ENCODE peak calls at places on chromosomes 2 and 18, in seven cellular contexts. V is cardiac fibroblast, T is transverse colon, C is GM13976, J is heart right ventricle, H is body of pancreas, Z is spleen. B is an unnamed sample.

GRCh38 chr18:74114206-74114605 is 33.4 kb downstream of the FBXO15 start:
- DNase-seq in V (no peak), T (no peak), C (no peak), J (no peak), H (no peak), Z (no peak), B (no peak)

GRCh38 chr2:25109822-25110221 is 58.6 kb downstream of the POMC start:
- DNase-seq in V (no peak), T (no peak), C (no peak), J (no peak), H (no peak), Z (no peak), B (no peak)

GRCh38 chr2:40371525-40372277 is 80.2 kb downstream of the SLC8A1 start:
- DNase-seq in V (peak), T (peak), C (no peak), J (peak), H (no peak), Z (no peak), B (no peak)

GRCh38 chr2:1193801-1194200 is 219.5 kb upstream of the TPO start:
- DNase-seq in V (no peak), T (no peak), C (no peak), J (no peak), H (no peak), Z (no peak), B (no peak)

GRCh38 chr2:109423556-109424359 is 190.0 kb downstream of the SEPTIN10 start:
- DNase-seq in V (no peak), T (peak), C (no peak), J (no peak), H (no peak), Z (peak), B (no peak)

GRCh38 chr2:105256431-105257047 is 15.0 kb downstream of the GPR45 start:
- DNase-seq in V (no peak), T (no peak), C (no peak), J (no peak), H (no peak), Z (no peak), B (no peak)

GRCh38 chr2:207847807-207848544 is 78.3 kb upstream of the FZD5 start:
- DNase-seq in V (peak), T (peak), C (no peak), J (peak), H (peak), Z (no peak), B (peak)

GRCh38 chr18:22283397-22283796 is 114.0 kb downstream of the GATA6 start:
- DNase-seq in V (no peak), T (no peak), C (no peak), J (no peak), H (no peak), Z (no peak), B (peak)

GRCh38 chr2:25618676-25619075 is 54.7 kb downstream of the DTNB start:
- DNase-seq in V (peak), T (no peak), C (no peak), J (no peak), H (peak), Z (no peak), B (peak)

GRCh38 chr2:221495766-221496165 is 76.3 kb downstream of the EPHA4 start:
- DNase-seq in V (no peak), T (no peak), C (no peak), J (no peak), H (no peak), Z (no peak), B (no peak)

GRCh38 chr2:85584857-85585780 is 888 bp downstream of the VAMP5 start:
- DNase-seq in V (peak), T (peak), C (peak), J (peak), H (peak), Z (no peak), B (peak)

GRCh38 chr2:14182227-14182946 is 450.1 kb upstream of the LRATD1 start:
- DNase-seq in V (no peak), T (no peak), C (no peak), J (no peak), H (no peak), Z (no peak), B (no peak)

GRCh38 chr2:3487931-3488554 is 31.3 kb downstream of the ADI1 start:
- DNase-seq in V (no peak), T (no peak), C (no peak), J (no peak), H (no peak), Z (peak), B (no peak)

GRCh38 chr2:152246686-152247336 is 71.2 kb upstream of the STAM2 start:
- DNase-seq in V (no peak), T (no peak), C (no peak), J (no peak), H (no peak), Z (no peak), B (no peak)

GRCh38 chr2:233329489-233330135 is 22.0 kb downstream of the SAG start:
- DNase-seq in V (peak), T (no peak), C (no peak), J (no peak), H (no peak), Z (no peak), B (peak)

GRCh38 chr2:38720613-38721241 is 30.4 kb downstream of the SRSF7 start:
- DNase-seq in V (peak), T (peak), C (no peak), J (peak), H (peak), Z (no peak), B (peak)

GRCh38 chr18:22556271-22556990 is 138.7 kb upstream of the CTAGE1 start:
- DNase-seq in V (peak), T (no peak), C (no peak), J (peak), H (peak), Z (no peak), B (no peak)

GRCh38 chr2:54370405-54371104 is 85.6 kb upstream of the SPTBN1 start:
- DNase-seq in V (peak), T (no peak), C (no peak), J (peak), H (no peak), Z (no peak), B (no peak)

GRCh38 chr2:119486886-119487285 is 37.4 kb downstream of the SCTR start:
- DNase-seq in V (peak), T (no peak), C (no peak), J (no peak), H (no peak), Z (no peak), B (no peak)

GRCh38 chr2:121907905-121908304 is 152.5 kb downstream of the TSN start:
- DNase-seq in V (no peak), T (no peak), C (no peak), J (no peak), H (no peak), Z (no peak), B (no peak)

GRCh38 chr2:48200591-48201293 is 294.4 kb upstream of the FBXO11 start:
- DNase-seq in V (no peak), T (no peak), C (peak), J (no peak), H (no peak), Z (no peak), B (no peak)

GRCh38 chr2:239269173-239269865 is 131.5 kb downstream of the HDAC4 start:
- DNase-seq in V (no peak), T (peak), C (no peak), J (no peak), H (peak), Z (no peak), B (peak)

GRCh38 chr2:202267495-202267894 is 1.9 kb downstream of the NOP58 start:
- DNase-seq in V (no peak), T (no peak), C (no peak), J (no peak), H (no peak), Z (no peak), B (no peak)

GRCh38 chr18:48328473-48329205 is 80.5 kb downstream of the ZBTB7C start:
- DNase-seq in V (peak), T (no peak), C (no peak), J (no peak), H (no peak), Z (peak), B (peak)

B was measured in SW480.